ENCODE peak calls at places on chromosome 13, in ten cellular contexts. G is left ventricle myocardium inferior, O is lower lobe of right lung, H is ascending aorta, I is stomach, R is transverse colon, K is hepatocyte, E is astrocyte, P is ovary, N is A549. J is an unnamed sample. For H3K4me1, the result is how much of the 10 kb centered on the place peaks cover.

GRCh38 chr13:38530492-38530891 is 156.4 kb upstream of the FREM2 start:
- DNase-seq in P (no peak), I (no peak), N (no peak), E (peak), O (no peak), H (no peak), R (no peak), G (no peak), K (peak), J (no peak)

GRCh38 chr13:112727581-112727980 is 37.7 kb downstream of the ATP11A start:
- DNase-seq in P (no peak), G (no peak), R (no peak), I (no peak), H (no peak), E (no peak), N (no peak), K (no peak), O (no peak), J (no peak)

GRCh38 chr13:29704648-29705047 is 109.2 kb upstream of the SLC7A1 start:
- DNase-seq in E (no peak), P (no peak), G (peak), K (no peak), I (no peak), H (no peak), O (no peak), N (no peak), R (no peak), J (no peak)

GRCh38 chr13:79631260-79631659 is 150.3 kb downstream of the NDFIP2 start:
- DNase-seq in O (no peak), K (peak), P (no peak), G (no peak), E (peak), I (no peak), N (peak), H (no peak), R (no peak), J (no peak)

GRCh38 chr13:95882121-95882520 is 171.1 kb downstream of the UGGT2 start:
- DNase-seq in H (no peak), N (no peak), I (peak), G (no peak), P (no peak), E (no peak), R (no peak), O (no peak), K (no peak), J (no peak)

GRCh38 chr13:64912141-64912540 is 2318.0 kb downstream of the PCDH9 start:
- DNase-seq in K (no peak), I (no peak), R (no peak), N (no peak), G (no peak), H (no peak), P (no peak), O (no peak), E (peak), J (no peak)

GRCh38 chr13:29077051-29077813 is 257.1 kb downstream of the MTUS2 start:
- DNase-seq in I (no peak), G (no peak), E (no peak), H (no peak), K (no peak), R (no peak), O (no peak), N (no peak), P (no peak), J (no peak)

GRCh38 chr13:108276060-108276459 is 6.5 kb downstream of the TNFSF13B start:
- DNase-seq in R (no peak), H (peak), G (peak), E (no peak), P (peak), K (no peak), I (peak), N (no peak), O (no peak), J (peak)

GRCh38 chr13:23550164-23550563 is 20.0 kb upstream of the TNFRSF19 start:
- DNase-seq in P (no peak), G (no peak), E (no peak), O (no peak), R (no peak), K (no peak), I (no peak), H (no peak), N (no peak), J (no peak)

GRCh38 chr13:35781661-35782060 is 305.2 kb upstream of the MAB21L1 start:
- DNase-seq in P (no peak), E (no peak), R (no peak), K (no peak), O (no peak), I (no peak), N (no peak), G (no peak), H (no peak), J (no peak)

GRCh38 chr13:29676535-29676934 is 81.0 kb upstream of the SLC7A1 start:
- DNase-seq in R (no peak), E (peak), O (no peak), K (peak), I (no peak), H (no peak), N (no peak), G (no peak), P (no peak), J (no peak)

GRCh38 chr13:80454245-80454644 is 113.3 kb upstream of the SPRY2 start:
- DNase-seq in G (no peak), P (no peak), I (no peak), K (no peak), E (peak), R (no peak), H (no peak), O (no peak), N (no peak), J (no peak)

GRCh38 chr13:50809133-50810090 is 34.1 kb downstream of the DLEU7 start:
- DNase-seq in E (no peak), P (no peak), R (no peak), N (no peak), O (no peak), K (no peak), G (no peak), H (no peak), I (no peak), J (no peak)

GRCh38 chr13:90867336-90867683 is 480.2 kb upstream of the MIR17HG start:
- DNase-seq in R (peak), H (peak), G (peak), P (peak), K (peak), O (peak), E (peak), N (peak), I (peak), J (peak)

GRCh38 chr13:44989941-44990340 is 603 bp downstream of the GPALPP1 start:
- DNase-seq in O (no peak), I (no peak), K (peak), E (no peak), P (no peak), R (no peak), H (no peak), G (no peak), N (peak), J (no peak)

GRCh38 chr13:20448470-20448869 is 77.2 kb downstream of the CRYL1 start:
- DNase-seq in N (no peak), I (no peak), H (no peak), R (no peak), E (no peak), K (no peak), O (no peak), G (no peak), P (no peak), J (no peak)

GRCh38 chr13:110644892-110645521 is 29.7 kb downstream of the NAXD start:
- DNase-seq in N (no peak), O (peak), P (peak), I (peak), K (peak), H (peak), E (peak), R (peak), G (peak), J (peak)

GRCh38 chr13:55062662-55063061 is 2034.0 kb downstream of the OLFM4 start:
- DNase-seq in P (no peak), G (no peak), H (no peak), O (no peak), K (no peak), R (no peak), E (no peak), I (no peak), N (no peak), J (no peak)

GRCh38 chr13:76471486-76471885 is 414.7 kb downstream of the KCTD12 start:
- DNase-seq in N (no peak), O (no peak), E (no peak), K (no peak), H (no peak), G (no peak), P (no peak), I (no peak), R (no peak), J (no peak)

GRCh38 chr13:98543380-98544104 is 33.4 kb downstream of the STK24 start:
- DNase-seq in I (no peak), P (no peak), E (no peak), N (no peak), H (no peak), G (no peak), O (no peak), R (no peak), K (no peak), J (peak)
- H3K4me1 ChIP-seq in I (half or more), P (under half), E (under half), N (under half), H (under half), G (half or more), O (half or more), R (under half), K (under half), J (half or more)

GRCh38 chr13:59266478-59267063 is 897.2 kb downstream of the DIAPH3 start:
- DNase-seq in P (no peak), O (no peak), N (no peak), K (no peak), E (peak), H (no peak), I (no peak), G (no peak), R (no peak), J (no peak)

GRCh38 chr13:59263531-59263930 is 900.2 kb downstream of the DIAPH3 start:
- DNase-seq in K (no peak), R (no peak), G (no peak), E (no peak), P (no peak), N (no peak), O (no peak), I (no peak), H (no peak), J (no peak)

GRCh38 chr13:59259416-59260000 is 904.2 kb downstream of the DIAPH3 start:
- DNase-seq in N (no peak), O (no peak), K (no peak), G (no peak), I (no peak), R (no peak), P (no peak), H (no peak), E (no peak), J (no peak)

DNA sequence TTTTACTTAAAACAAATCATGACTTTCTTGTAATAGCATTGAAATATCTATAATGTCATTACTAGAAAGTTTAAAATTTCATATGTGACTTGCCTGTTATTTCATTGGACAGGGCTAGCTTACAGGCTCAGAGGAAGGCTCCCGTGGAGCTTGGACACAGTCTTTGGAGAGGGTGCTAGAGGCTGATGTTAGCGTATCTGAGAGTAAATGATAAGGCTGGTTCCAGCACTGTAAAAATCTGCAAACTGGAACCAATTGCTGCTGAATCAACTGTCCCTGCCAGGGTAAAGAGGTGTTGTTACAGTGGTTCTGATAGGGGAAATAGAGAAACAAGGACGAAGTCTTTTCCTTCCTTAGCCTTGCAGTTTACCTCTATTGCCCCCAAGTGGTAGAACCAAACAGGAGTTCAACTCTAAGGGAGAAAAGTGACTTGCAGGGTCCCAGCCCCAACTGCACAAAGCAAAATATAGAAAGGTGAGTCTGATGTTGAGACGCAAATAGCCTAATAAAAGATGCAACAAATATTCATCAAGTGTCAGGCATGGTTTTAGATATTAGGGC is 901.7 kb downstream of the DIAPH3 start:
- DNase-seq in O (no peak), I (no peak), E (no peak), N (no peak), R (no peak), P (no peak), G (no peak), K (peak), H (no peak), J (no peak)
- TF ChIP-seq CTCF in O (no peak), I (no peak), E (no peak), N (no peak), R (no peak), P (no peak), G (peak), K (peak), H (no peak), J (peak)

DNA sequence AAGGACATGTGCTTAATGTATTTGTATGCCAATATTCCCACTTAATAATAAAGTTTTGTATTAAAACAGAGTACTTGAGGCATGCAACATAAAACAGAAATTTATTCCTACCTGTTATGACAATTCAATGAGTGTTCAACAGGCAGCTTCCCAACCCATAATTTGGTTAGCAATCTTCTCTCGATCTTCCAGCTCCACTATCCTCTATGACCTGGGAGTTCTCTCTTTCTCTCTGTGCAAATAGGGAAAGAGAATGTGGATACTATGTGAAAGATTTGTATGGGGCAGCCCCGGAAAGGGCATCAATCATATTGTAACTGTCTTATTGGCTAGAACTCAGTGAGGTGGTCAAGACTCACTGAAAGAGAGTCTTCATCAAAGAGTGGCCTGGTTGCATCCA is 644.9 kb upstream of the PCDH20 start:
- DNase-seq in E (no peak), O (no peak), R (no peak), G (no peak), K (no peak), N (no peak), P (no peak), I (no peak), H (no peak), J (no peak)
- H3K27ac ChIP-seq in E (no peak), O (no peak), R (no peak), G (no peak), K (no peak), N (no peak), P (no peak), I (no peak), H (no peak), J (no peak)

DNA sequence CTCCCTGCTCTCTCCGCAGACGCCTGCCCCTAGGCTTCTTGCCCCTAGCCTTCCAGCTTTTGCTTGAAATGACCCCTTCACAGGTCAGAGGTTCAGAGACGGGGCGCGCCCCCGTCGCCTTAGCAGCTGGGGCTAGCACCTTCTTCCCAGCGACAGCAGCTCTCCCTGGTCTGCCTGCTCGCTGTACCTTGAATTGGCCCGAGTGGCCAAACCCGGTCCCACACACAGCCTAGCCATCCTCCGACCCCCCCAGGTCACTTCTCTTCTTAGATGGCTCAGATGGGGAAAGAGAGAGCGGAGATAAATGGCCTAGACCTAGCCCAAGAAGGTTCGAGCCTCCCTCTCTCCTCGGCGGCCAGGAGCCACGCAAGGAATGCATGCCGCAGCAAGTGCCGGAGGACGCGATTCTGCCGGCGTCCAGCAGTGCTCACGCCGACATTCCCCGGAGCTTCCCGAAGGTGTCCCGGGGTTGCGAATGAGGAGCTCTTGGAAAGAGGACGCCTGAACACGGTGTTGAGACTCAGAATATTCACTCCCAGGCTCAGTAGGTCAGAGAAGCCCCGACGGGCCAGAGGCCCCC is 1.3 kb downstream of the CDX2 start:
- DNase-seq in P (no peak), I (peak), R (no peak), N (no peak), H (no peak), G (no peak), O (no peak), K (no peak), E (no peak), J (no peak)
- H3K4me1 ChIP-seq in P (under half), I (half or more), R (under half), N (under half), H (under half), G (under half), O (under half), K (under half), E (under half), J (under half)

GRCh38 chr13:57634829-57635165 is 3.3 kb downstream of the PCDH17 start:
- DNase-seq in I (no peak), R (no peak), N (no peak), E (no peak), O (no peak), P (no peak), H (no peak), K (peak), G (no peak), J (no peak)

GRCh38 chr13:57632276-57633140 is 964 bp downstream of the PCDH17 start:
- DNase-seq in K (peak), N (no peak), I (no peak), G (no peak), H (peak), O (peak), R (no peak), P (peak), E (peak), J (peak)

GRCh38 chr13:57631607-57632275 is at the start of gene PCDH17:
- DNase-seq in E (peak), G (peak), R (peak), H (peak), O (no peak), N (no peak), I (peak), P (peak), K (peak), J (peak)

GRCh38 chr13:57633950-57634828 is 2.6 kb downstream of the PCDH17 start:
- DNase-seq in K (peak), I (no peak), H (no peak), R (no peak), N (no peak), G (no peak), O (no peak), E (peak), P (no peak), J (no peak)

DNA sequence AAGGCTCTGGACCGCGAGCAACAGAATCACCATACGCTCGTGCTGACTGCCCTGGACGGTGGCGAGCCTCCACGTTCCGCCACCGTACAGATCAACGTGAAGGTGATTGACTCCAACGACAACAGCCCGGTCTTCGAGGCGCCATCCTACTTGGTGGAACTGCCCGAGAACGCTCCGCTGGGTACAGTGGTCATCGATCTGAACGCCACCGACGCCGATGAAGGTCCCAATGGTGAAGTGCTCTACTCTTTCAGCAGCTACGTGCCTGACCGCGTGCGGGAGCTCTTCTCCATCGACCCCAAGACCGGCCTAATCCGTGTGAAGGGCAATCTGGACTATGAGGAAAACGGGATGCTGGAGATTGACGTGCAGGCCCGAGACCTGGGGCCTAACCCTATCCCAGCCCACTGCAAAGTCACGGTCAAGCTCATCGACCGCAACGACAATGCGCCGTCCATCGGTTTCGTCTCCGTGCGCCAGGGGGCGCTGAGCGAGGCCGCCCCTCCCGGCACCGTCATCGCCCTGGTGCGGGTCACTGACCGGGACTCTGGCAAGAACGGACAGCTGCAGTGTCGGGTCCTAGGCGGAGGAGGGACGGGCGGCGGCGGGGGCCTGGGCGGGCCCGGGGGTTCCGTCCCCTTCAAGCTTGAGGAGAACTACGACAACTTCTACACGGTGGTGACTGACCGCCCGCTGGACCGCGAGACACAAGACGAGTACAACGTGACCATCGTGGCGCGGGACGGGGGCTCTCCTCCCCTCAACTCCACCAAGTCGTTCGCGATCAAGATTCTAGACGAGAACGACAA is 1.8 kb downstream of the PCDH17 start:
- DNase-seq in G (peak), N (no peak), H (peak), K (peak), P (peak), O (peak), E (peak), R (peak), I (peak), J (peak)
- TF ChIP-seq CTCF in G (peak), N (no peak), H (peak), K (peak), P (no peak), O (peak), E (peak), R (peak), I (no peak), J (peak)